ENCODE peak calls at places on chromosomes 7 and 10, in seven cellular contexts. Y is colonic mucosa, H is ascending aorta, P is heart right ventricle, W is M059J, A is tibial nerve, D is NCI-H1417. S is an unnamed sample.

GRCh38 chr7:84228526-84228925 is 33.9 kb upstream of the SEMA3A start:
- DNase-seq in W (no peak), H (no peak), P (no peak), D (no peak), Y (no peak), A (no peak), S (no peak)

GRCh38 chr10:124611738-124612137 is 132.4 kb downstream of the FAM53B start:
- DNase-seq in W (no peak), D (no peak), A (no peak), Y (no peak), P (no peak), H (no peak), S (no peak)

GRCh38 chr7:106175507-106175906 is 63.4 kb upstream of the SYPL1 start:
- DNase-seq in H (no peak), A (no peak), Y (no peak), W (no peak), D (peak; percentile 95), P (no peak), S (no peak)

GRCh38 chr7:152402384-152403250 is 33.2 kb downstream of the KMT2C start:
- DNase-seq in H (no peak), A (no peak), W (peak; percentile 65), D (no peak), P (no peak), Y (no peak), S (no peak)

GRCh38 chr7:110839866-110840265 is 251.1 kb upstream of the LRRN3 start:
- DNase-seq in W (no peak), A (no peak), Y (no peak), H (no peak), P (no peak), D (peak; percentile 72), S (no peak)

GRCh38 chr10:131288648-131289047 is 22.9 kb downstream of the TCERG1L start:
- DNase-seq in A (no peak), P (no peak), H (no peak), Y (no peak), D (no peak), W (no peak), S (no peak)

GRCh38 chr10:129466703-129467345 is at the start of gene MGMT:
- DNase-seq in P (peak; percentile 98), D (peak; percentile 74), W (no peak), A (peak; percentile 97), Y (peak; percentile 98), H (peak; percentile 97), S (peak; percentile 78)

GRCh38 chr10:62015994-62016393 is 114.5 kb downstream of the ARID5B start:
- DNase-seq in H (no peak), D (no peak), A (no peak), Y (no peak), W (no peak), P (no peak), S (no peak)

GRCh38 chr10:12459338-12459737 is 110.0 kb downstream of the CAMK1D start:
- DNase-seq in D (no peak), H (no peak), Y (no peak), P (no peak), A (no peak), W (no peak), S (no peak)

GRCh38 chr10:85259908-85260307 is 931.5 kb downstream of the CCSER2 start:
- DNase-seq in P (no peak), H (no peak), D (no peak), Y (no peak), A (no peak), W (no peak), S (no peak)

GRCh38 chr10:4807803-4808507 is 18.1 kb upstream of the AKR1E2 start:
- DNase-seq in A (no peak), D (peak; percentile 1), P (no peak), H (no peak), W (peak; percentile 83), Y (no peak), S (no peak)

GRCh38 chr7:102101111-102101551 is 185.5 kb upstream of the SH2B2 start:
- DNase-seq in D (no peak), A (no peak), P (no peak), W (no peak), Y (no peak), H (no peak), S (no peak)

GRCh38 chr7:109864263-109864662 is 1226.7 kb upstream of the LRRN3 start:
- DNase-seq in A (no peak), P (no peak), D (peak; percentile 42), Y (no peak), H (no peak), W (no peak), S (no peak)

GRCh38 chr7:7054252-7054830 is 128.0 kb upstream of the C1GALT1 start:
- DNase-seq in P (no peak), Y (no peak), W (peak; percentile 13), A (no peak), H (no peak), D (no peak), S (no peak)

GRCh38 chr10:46546591-46547330 is 9.7 kb downstream of the GPRIN2 start:
- DNase-seq in D (no peak), H (peak; percentile 64), A (no peak), W (no peak), Y (peak; percentile 19), P (no peak), S (no peak)

GRCh38 chr7:73633323-73633722 is 9.0 kb upstream of the MLXIPL start:
- DNase-seq in P (no peak), W (no peak), A (no peak), H (no peak), Y (no peak), D (no peak), S (no peak)

GRCh38 chr7:52260046-52260665 is 775.3 kb upstream of the POM121L12 start:
- DNase-seq in W (peak; percentile 3), P (no peak), Y (no peak), H (no peak), D (peak; percentile 7), A (no peak), S (no peak)

S was measured in GOT3.